ENCODE peak calls at places on chromosomes 7 and 10, in ten cellular contexts. W is Calu3; L is anterior cingulate cortex; A is activated T-cell treated with anti-CD3 and anti-CD28 coated beads for 1 hour; T is T-helper 9 cell; P is CD8-positive, alpha-beta T cell; K is AG08396; F is activated naive CD8-positive, alpha-beta T cell treated with anti-CD3 and anti-CD28 coated beads, Interleukin-2, amount 50 U/mL, for 24 hours; R is hippocampal formation; X is HFFc6. S is an unnamed sample.

GRCh38 chr7:153443031-153443430 is 609.2 kb upstream of the DPP6 start:
- DNase-seq in W (no peak), L (no peak), A (no peak), T (no peak), P (no peak), K (no peak), F (no peak), R (no peak), X (no peak), S (no peak)

GRCh38 chr7:50826371-50827172 is 43.9 kb upstream of the GRB10 start:
- DNase-seq in W (peak), L (no peak), A (no peak), T (no peak), P (no peak), K (peak), F (peak), R (no peak), X (peak), S (no peak)

GRCh38 chr7:66167773-66168367 is 37.3 kb upstream of the TPST1 start:
- DNase-seq in W (no peak), L (no peak), A (no peak), T (no peak), P (no peak), K (peak), F (no peak), R (no peak), X (peak), S (no peak)

GRCh38 chr7:155203882-155204691 is 93.6 kb upstream of the INSIG1 start:
- DNase-seq in W (no peak), L (no peak), A (no peak), T (no peak), P (no peak), K (no peak), F (no peak), R (no peak), X (no peak), S (no peak)

GRCh38 chr7:29839302-29839701 is 33.0 kb downstream of the WIPF3 start:
- DNase-seq in W (no peak), L (no peak), A (no peak), T (no peak), P (no peak), K (peak), F (no peak), R (no peak), X (peak), S (no peak)

GRCh38 chr7:88546808-88547207 is 212.7 kb upstream of the ZNF804B start:
- DNase-seq in W (peak), L (no peak), A (no peak), T (no peak), P (no peak), K (no peak), F (peak), R (peak), X (no peak), S (peak)

GRCh38 chr7:43612599-43613589 is 30.0 kb downstream of the STK17A start:
- DNase-seq in W (no peak), L (no peak), A (no peak), T (no peak), P (no peak), K (peak), F (no peak), R (no peak), X (peak), S (no peak)

GRCh38 chr7:141262101-141262819 is 188.4 kb downstream of the TMEM178B start:
- DNase-seq in W (no peak), L (peak), A (no peak), T (no peak), P (no peak), K (no peak), F (no peak), R (no peak), X (peak), S (no peak)

GRCh38 chr10:97399843-97400545 is 1.1 kb downstream of the RRP12 start:
- DNase-seq in W (peak), L (no peak), A (no peak), T (no peak), P (no peak), K (peak), F (peak), R (no peak), X (peak), S (no peak)

GRCh38 chr10:14429043-14429713 is 98.5 kb upstream of the FRMD4A start:
- DNase-seq in W (no peak), L (no peak), A (no peak), T (no peak), P (no peak), K (no peak), F (no peak), R (no peak), X (no peak), S (no peak)

GRCh38 chr10:62154231-62154630 is 114.4 kb downstream of the RTKN2 start:
- DNase-seq in W (no peak), L (no peak), A (no peak), T (no peak), P (no peak), K (no peak), F (no peak), R (no peak), X (no peak), S (no peak)

GRCh38 chr7:134686782-134687181 is 40.1 kb downstream of the BPGM start:
- DNase-seq in W (no peak), L (no peak), A (no peak), T (no peak), P (no peak), K (no peak), F (no peak), R (no peak), X (peak), S (no peak)

GRCh38 chr7:151684408-151685175 is 164.9 kb upstream of the RHEB start:
- DNase-seq in W (no peak), L (no peak), A (no peak), T (no peak), P (no peak), K (no peak), F (no peak), R (no peak), X (peak), S (no peak)

GRCh38 chr10:132665946-132666732 is 119.8 kb downstream of the NKX6-2 start:
- DNase-seq in W (no peak), L (no peak), A (no peak), T (no peak), P (no peak), K (peak), F (no peak), R (no peak), X (peak), S (no peak)

GRCh38 chr10:98312816-98313215 is 44.8 kb upstream of the LOXL4 start:
- DNase-seq in W (no peak), L (no peak), A (no peak), T (no peak), P (no peak), K (no peak), F (no peak), R (no peak), X (no peak), S (no peak)

GRCh38 chr10:31457858-31458257 is 138.8 kb downstream of the ZEB1 start:
- DNase-seq in W (no peak), L (no peak), A (no peak), T (no peak), P (no peak), K (no peak), F (no peak), R (no peak), X (no peak), S (no peak)

GRCh38 chr10:110307805-110308204 is 3.1 kb upstream of the SMNDC1 start:
- DNase-seq in W (no peak), L (no peak), A (no peak), T (no peak), P (no peak), K (no peak), F (no peak), R (no peak), X (no peak), S (no peak)

GRCh38 chr7:67502929-67503328 is 506.3 kb downstream of the TYW1 start:
- DNase-seq in W (no peak), L (no peak), A (no peak), T (no peak), P (no peak), K (no peak), F (no peak), R (no peak), X (no peak), S (no peak)

GRCh38 chr10:71697938-71698709 is 21.5 kb downstream of the C10orf105 start:
- DNase-seq in W (no peak), L (no peak), A (no peak), T (peak), P (peak), K (no peak), F (peak), R (no peak), X (no peak), S (no peak)